ENCODE peak calls at places on chromosomes 13 and 19, in ten cellular contexts. One of them, this sample, is unnamed.

GRCh38 chr13:113647351-113648217 is 10.4 kb downstream of the ATP4B start:
- DNase-seq in heart left ventricle: peak
- DNase-seq in breast epithelium: peak
- DNase-seq in adrenal gland: peak
- DNase-seq in suprapubic skin: peak
- DNase-seq in ovary: peak
- DNase-seq in tibial nerve: peak
- DNase-seq in gastrocnemius medialis: peak
- DNase-seq in HCT116: peak
- DNase-seq in body of pancreas: peak
- DNase-seq in this sample: peak

GRCh38 chr19:57803594-57804325 is 11.0 kb downstream of the ZNF552 start:
- DNase-seq in heart left ventricle: peak
- DNase-seq in breast epithelium: no peak
- DNase-seq in adrenal gland: peak
- DNase-seq in suprapubic skin: peak
- DNase-seq in ovary: peak
- DNase-seq in tibial nerve: no peak
- DNase-seq in gastrocnemius medialis: no peak
- DNase-seq in HCT116: peak
- DNase-seq in body of pancreas: no peak
- DNase-seq in this sample: peak

GRCh38 chr13:29566864-29567263 is 28.6 kb downstream of the SLC7A1 start:
- DNase-seq in heart left ventricle: no peak
- DNase-seq in breast epithelium: no peak
- DNase-seq in adrenal gland: no peak
- DNase-seq in suprapubic skin: no peak
- DNase-seq in ovary: no peak
- DNase-seq in tibial nerve: no peak
- DNase-seq in gastrocnemius medialis: no peak
- DNase-seq in HCT116: no peak
- DNase-seq in body of pancreas: no peak
- DNase-seq in this sample: no peak

GRCh38 chr19:30070970-30071632 is 129.1 kb downstream of the URI1 start:
- DNase-seq in heart left ventricle: no peak
- DNase-seq in breast epithelium: peak
- DNase-seq in adrenal gland: no peak
- DNase-seq in suprapubic skin: peak
- DNase-seq in ovary: peak
- DNase-seq in tibial nerve: no peak
- DNase-seq in gastrocnemius medialis: no peak
- DNase-seq in HCT116: no peak
- DNase-seq in body of pancreas: no peak
- DNase-seq in this sample: no peak

GRCh38 chr13:108850706-108851105 is 221.3 kb downstream of the MYO16 start:
- DNase-seq in heart left ventricle: no peak
- DNase-seq in breast epithelium: no peak
- DNase-seq in adrenal gland: no peak
- DNase-seq in suprapubic skin: no peak
- DNase-seq in ovary: no peak
- DNase-seq in tibial nerve: no peak
- DNase-seq in gastrocnemius medialis: no peak
- DNase-seq in HCT116: no peak
- DNase-seq in body of pancreas: no peak
- DNase-seq in this sample: no peak

GRCh38 chr19:15252398-15253018 is 20.3 kb upstream of the EPHX3 start:
- DNase-seq in heart left ventricle: no peak
- DNase-seq in breast epithelium: no peak
- DNase-seq in adrenal gland: no peak
- DNase-seq in suprapubic skin: no peak
- DNase-seq in ovary: no peak
- DNase-seq in tibial nerve: no peak
- DNase-seq in gastrocnemius medialis: peak
- DNase-seq in HCT116: no peak
- DNase-seq in body of pancreas: no peak
- DNase-seq in this sample: no peak

GRCh38 chr13:114011226-114011625 is 37.4 kb upstream of the C13orf46 start:
- DNase-seq in heart left ventricle: peak
- DNase-seq in breast epithelium: no peak
- DNase-seq in adrenal gland: no peak
- DNase-seq in suprapubic skin: peak
- DNase-seq in ovary: no peak
- DNase-seq in tibial nerve: no peak
- DNase-seq in gastrocnemius medialis: no peak
- DNase-seq in HCT116: no peak
- DNase-seq in body of pancreas: no peak
- DNase-seq in this sample: no peak

GRCh38 chr19:44687898-44688297 is 11.1 kb upstream of the CEACAM16 start:
- DNase-seq in heart left ventricle: no peak
- DNase-seq in breast epithelium: no peak
- DNase-seq in adrenal gland: no peak
- DNase-seq in suprapubic skin: no peak
- DNase-seq in ovary: no peak
- DNase-seq in tibial nerve: no peak
- DNase-seq in gastrocnemius medialis: no peak
- DNase-seq in HCT116: no peak
- DNase-seq in body of pancreas: no peak
- DNase-seq in this sample: no peak

GRCh38 chr19:3975144-3975543 is 4.2 kb upstream of the DAPK3 start:
- DNase-seq in heart left ventricle: no peak
- DNase-seq in breast epithelium: no peak
- DNase-seq in adrenal gland: no peak
- DNase-seq in suprapubic skin: no peak
- DNase-seq in ovary: peak
- DNase-seq in tibial nerve: no peak
- DNase-seq in gastrocnemius medialis: peak
- DNase-seq in HCT116: no peak
- DNase-seq in body of pancreas: no peak
- DNase-seq in this sample: no peak

GRCh38 chr19:3975637-3976087 is 4.8 kb upstream of the DAPK3 start:
- DNase-seq in heart left ventricle: no peak
- DNase-seq in breast epithelium: no peak
- DNase-seq in adrenal gland: no peak
- DNase-seq in suprapubic skin: no peak
- DNase-seq in ovary: peak
- DNase-seq in tibial nerve: no peak
- DNase-seq in gastrocnemius medialis: peak
- DNase-seq in HCT116: no peak
- DNase-seq in body of pancreas: no peak
- DNase-seq in this sample: no peak

GRCh38 chr19:3978145-3978544 is 7.1 kb downstream of the EEF2 start:
- DNase-seq in heart left ventricle: no peak
- DNase-seq in breast epithelium: no peak
- DNase-seq in adrenal gland: no peak
- DNase-seq in suprapubic skin: no peak
- DNase-seq in ovary: no peak
- DNase-seq in tibial nerve: no peak
- DNase-seq in gastrocnemius medialis: no peak
- DNase-seq in HCT116: no peak
- DNase-seq in body of pancreas: no peak
- DNase-seq in this sample: no peak

GRCh38 chr19:3977242-3978143 is 6.6 kb upstream of the DAPK3 start:
- DNase-seq in heart left ventricle: no peak
- DNase-seq in breast epithelium: no peak
- DNase-seq in adrenal gland: peak
- DNase-seq in suprapubic skin: no peak
- DNase-seq in ovary: peak
- DNase-seq in tibial nerve: no peak
- DNase-seq in gastrocnemius medialis: peak
- DNase-seq in HCT116: no peak
- DNase-seq in body of pancreas: no peak
- DNase-seq in this sample: no peak

DNA sequence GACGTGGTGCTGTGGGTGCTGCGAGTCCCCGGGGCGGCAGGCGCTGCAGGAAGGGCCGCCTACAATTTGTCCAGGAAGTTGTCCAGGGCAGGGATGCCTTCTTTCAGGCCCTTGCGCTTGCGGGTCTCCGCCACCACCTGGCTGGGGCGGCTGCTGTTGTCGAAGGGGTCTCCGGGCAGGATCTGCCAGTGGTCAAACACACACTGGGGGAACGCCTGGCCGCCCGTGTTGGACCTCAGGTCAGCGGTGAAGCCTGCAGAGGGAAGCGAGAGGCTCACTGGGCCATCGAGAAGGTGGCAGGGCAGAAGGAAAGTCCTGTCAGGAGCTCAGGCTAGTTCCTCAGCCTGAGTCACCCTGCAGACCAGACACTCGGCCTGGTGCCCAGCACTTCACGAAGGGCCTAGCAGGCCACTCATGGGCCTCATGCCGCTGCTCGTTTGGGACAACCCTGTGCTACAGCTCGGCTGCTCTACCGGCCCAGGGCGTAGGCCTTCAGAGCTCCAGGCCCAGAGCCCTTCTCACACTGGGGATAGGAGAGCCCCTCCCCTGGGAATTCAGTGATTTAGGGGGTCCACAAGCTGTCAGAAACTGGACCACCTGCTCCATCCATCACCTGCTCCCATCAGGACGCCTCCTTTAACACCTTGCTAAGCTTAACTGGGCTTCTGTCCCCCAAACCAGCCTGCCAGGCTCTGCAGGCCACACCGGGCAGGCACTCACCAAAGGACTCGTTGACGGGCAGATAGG is 5.8 kb upstream of the DAPK3 start:
- DNase-seq in heart left ventricle: no peak
- DNase-seq in breast epithelium: no peak
- DNase-seq in adrenal gland: peak
- DNase-seq in suprapubic skin: no peak
- DNase-seq in ovary: peak
- DNase-seq in tibial nerve: no peak
- DNase-seq in gastrocnemius medialis: peak
- DNase-seq in HCT116: no peak
- DNase-seq in body of pancreas: peak
- DNase-seq in this sample: peak
- H3K27ac ChIP-seq in heart left ventricle: peak
- H3K27ac ChIP-seq in breast epithelium: no peak
- H3K27ac ChIP-seq in adrenal gland: peak
- H3K27ac ChIP-seq in suprapubic skin: no peak
- H3K27ac ChIP-seq in ovary: no peak
- H3K27ac ChIP-seq in tibial nerve: no peak
- H3K27ac ChIP-seq in gastrocnemius medialis: peak
- H3K27ac ChIP-seq in HCT116: peak
- H3K27ac ChIP-seq in body of pancreas: no peak
- H3K27ac ChIP-seq in this sample: no peak

GRCh38 chr19:13208964-13209796 is 59.0 kb downstream of the IER2 start:
- DNase-seq in heart left ventricle: no peak
- DNase-seq in breast epithelium: no peak
- DNase-seq in adrenal gland: no peak
- DNase-seq in suprapubic skin: no peak
- DNase-seq in ovary: no peak
- DNase-seq in tibial nerve: no peak
- DNase-seq in gastrocnemius medialis: no peak
- DNase-seq in HCT116: no peak
- DNase-seq in body of pancreas: no peak
- DNase-seq in this sample: no peak
- H3K4me3 ChIP-seq in heart left ventricle: no peak
- H3K4me3 ChIP-seq in breast epithelium: peak
- H3K4me3 ChIP-seq in adrenal gland: no peak
- H3K4me3 ChIP-seq in suprapubic skin: peak
- H3K4me3 ChIP-seq in ovary: no peak
- H3K4me3 ChIP-seq in tibial nerve: peak
- H3K4me3 ChIP-seq in gastrocnemius medialis: peak
- H3K4me3 ChIP-seq in HCT116: no peak
- H3K4me3 ChIP-seq in body of pancreas: no peak
- H3K4me3 ChIP-seq in this sample: no peak

DNA sequence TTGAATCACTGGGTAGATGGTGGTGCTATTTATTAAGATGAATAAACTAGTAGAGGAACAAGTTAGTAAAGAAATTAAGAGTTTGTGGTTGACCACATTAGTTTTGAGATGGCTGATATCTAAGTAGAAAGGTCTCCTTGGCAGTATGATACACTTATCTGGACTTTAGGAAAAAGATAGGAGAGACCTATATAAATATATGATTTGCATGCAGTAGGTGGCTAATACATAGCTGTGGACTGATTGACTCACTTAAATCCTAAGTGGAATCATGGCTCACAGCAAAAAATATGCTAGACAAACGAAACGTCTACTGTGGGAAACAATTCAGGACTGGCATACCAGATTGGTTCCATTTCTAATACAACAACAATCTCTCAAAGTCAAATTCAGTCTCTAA is 92.0 kb downstream of the CAB39L start:
- DNase-seq in heart left ventricle: no peak
- DNase-seq in breast epithelium: no peak
- DNase-seq in adrenal gland: no peak
- DNase-seq in suprapubic skin: no peak
- DNase-seq in ovary: no peak
- DNase-seq in tibial nerve: no peak
- DNase-seq in gastrocnemius medialis: no peak
- DNase-seq in HCT116: no peak
- DNase-seq in body of pancreas: no peak
- DNase-seq in this sample: no peak
- TF ChIP-seq POLR2A in heart left ventricle: no peak
- TF ChIP-seq POLR2A in breast epithelium: no peak
- TF ChIP-seq POLR2A in adrenal gland: no peak
- TF ChIP-seq POLR2A in suprapubic skin: no peak
- TF ChIP-seq POLR2A in ovary: no peak
- TF ChIP-seq POLR2A in tibial nerve: no peak
- TF ChIP-seq POLR2A in gastrocnemius medialis: no peak
- TF ChIP-seq POLR2A in HCT116: no peak
- TF ChIP-seq POLR2A in body of pancreas: no peak
- TF ChIP-seq POLR2A in this sample: no peak

GRCh38 chr19:3096267-3096901 is 2.2 kb downstream of the GNA11 start:
- DNase-seq in heart left ventricle: no peak
- DNase-seq in breast epithelium: no peak
- DNase-seq in adrenal gland: no peak
- DNase-seq in suprapubic skin: peak
- DNase-seq in ovary: no peak
- DNase-seq in tibial nerve: no peak
- DNase-seq in gastrocnemius medialis: no peak
- DNase-seq in HCT116: no peak
- DNase-seq in body of pancreas: no peak
- DNase-seq in this sample: no peak

GRCh38 chr19:3098141-3098514 is 4.0 kb downstream of the GNA11 start:
- DNase-seq in heart left ventricle: no peak
- DNase-seq in breast epithelium: no peak
- DNase-seq in adrenal gland: no peak
- DNase-seq in suprapubic skin: no peak
- DNase-seq in ovary: no peak
- DNase-seq in tibial nerve: no peak
- DNase-seq in gastrocnemius medialis: peak
- DNase-seq in HCT116: no peak
- DNase-seq in body of pancreas: no peak
- DNase-seq in this sample: no peak

GRCh38 chr19:3098515-3099346 is 4.6 kb downstream of the GNA11 start:
- DNase-seq in heart left ventricle: peak
- DNase-seq in breast epithelium: no peak
- DNase-seq in adrenal gland: peak
- DNase-seq in suprapubic skin: peak
- DNase-seq in ovary: peak
- DNase-seq in tibial nerve: no peak
- DNase-seq in gastrocnemius medialis: peak
- DNase-seq in HCT116: no peak
- DNase-seq in body of pancreas: peak
- DNase-seq in this sample: peak

GRCh38 chr19:3096902-3097326 is 2.8 kb downstream of the GNA11 start:
- DNase-seq in heart left ventricle: no peak
- DNase-seq in breast epithelium: no peak
- DNase-seq in adrenal gland: no peak
- DNase-seq in suprapubic skin: no peak
- DNase-seq in ovary: no peak
- DNase-seq in tibial nerve: no peak
- DNase-seq in gastrocnemius medialis: no peak
- DNase-seq in HCT116: no peak
- DNase-seq in body of pancreas: no peak
- DNase-seq in this sample: no peak

DNA sequence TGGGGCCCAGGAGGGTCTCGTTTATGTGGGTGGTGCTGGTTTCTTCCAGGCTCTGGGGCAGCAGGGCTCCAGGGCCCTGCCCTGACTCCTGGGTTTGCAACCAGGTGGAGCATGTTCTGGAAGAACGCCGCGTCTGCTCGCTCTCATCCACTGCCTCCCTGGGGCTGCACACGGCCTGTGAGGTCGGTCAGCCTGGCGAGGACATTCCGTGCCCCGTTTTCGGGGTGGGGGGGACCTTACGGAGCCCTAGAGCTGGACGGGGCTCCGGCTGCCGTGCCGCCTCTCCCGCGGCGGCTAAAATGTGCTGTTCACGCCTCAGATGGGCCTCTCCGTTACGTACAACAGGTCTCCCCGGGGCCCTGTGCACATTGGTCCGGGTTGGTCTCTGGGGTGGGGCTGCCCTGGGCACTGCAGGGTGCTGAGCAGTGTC is 3.3 kb downstream of the GNA11 start:
- DNase-seq in heart left ventricle: no peak
- DNase-seq in breast epithelium: no peak
- DNase-seq in adrenal gland: no peak
- DNase-seq in suprapubic skin: no peak
- DNase-seq in ovary: peak
- DNase-seq in tibial nerve: no peak
- DNase-seq in gastrocnemius medialis: peak
- DNase-seq in HCT116: no peak
- DNase-seq in body of pancreas: peak
- DNase-seq in this sample: no peak
- H3K27ac ChIP-seq in heart left ventricle: peak
- H3K27ac ChIP-seq in breast epithelium: peak
- H3K27ac ChIP-seq in adrenal gland: peak
- H3K27ac ChIP-seq in suprapubic skin: peak
- H3K27ac ChIP-seq in ovary: peak
- H3K27ac ChIP-seq in tibial nerve: peak
- H3K27ac ChIP-seq in gastrocnemius medialis: peak
- H3K27ac ChIP-seq in HCT116: no peak
- H3K27ac ChIP-seq in body of pancreas: peak
- H3K27ac ChIP-seq in this sample: peak